ENCODE peak calls at places on chromosomes 13 and 19, in six cellular contexts. P is stimulated activated CD4-positive, alpha-beta T cell treated with anti-CD3 and anti-CD28 coated beads, Interleukin-2, amount 100 ng/mL, for 24 hours; K is NCI-H1417; N is stimulated activated CD8-positive, alpha-beta memory T cell treated with anti-CD3 and anti-CD28 coated beads, Interleukin-7, amount 100 ng/mL, for 1 hour; F is skeletal muscle cell; Y is Daoy. R is an unnamed sample.

GRCh38 chr19:29084266-29084665 is 128.7 kb downstream of the UQCRFS1 start:
- DNase-seq in P (peak), K (no peak), N (no peak), F (no peak), Y (peak), R (peak)

GRCh38 chr19:37966211-37967072 is 59.4 kb downstream of the SIPA1L3 start:
- DNase-seq in P (no peak), K (peak), N (no peak), F (no peak), Y (peak), R (no peak)

GRCh38 chr19:54310543-54310942 is 2.4 kb downstream of the LILRA5 start:
- DNase-seq in P (no peak), K (no peak), N (no peak), F (no peak), Y (no peak), R (no peak)

GRCh38 chr19:44156475-44156874 is 8.4 kb upstream of the ZNF226 start:
- DNase-seq in P (no peak), K (no peak), N (no peak), F (no peak), Y (no peak), R (no peak)

GRCh38 chr13:97226013-97226412 is 3.9 kb downstream of the MBNL2 start:
- DNase-seq in P (no peak), K (peak), N (no peak), F (no peak), Y (no peak), R (no peak)

GRCh38 chr19:6362024-6362344 is 653 bp downstream of the CLPP start:
- DNase-seq in P (no peak), K (peak), N (no peak), F (no peak), Y (peak), R (peak)

GRCh38 chr19:17671906-17672305 is 16.2 kb downstream of the UNC13A start:
- DNase-seq in P (peak), K (peak), N (no peak), F (no peak), Y (peak), R (peak)

GRCh38 chr13:110506859-110507566 is 54.5 kb downstream of the RAB20 start:
- DNase-seq in P (no peak), K (no peak), N (no peak), F (peak), Y (no peak), R (no peak)

GRCh38 chr13:91126806-91127205 is 220.7 kb upstream of the MIR17HG start:
- DNase-seq in P (no peak), K (no peak), N (no peak), F (no peak), Y (peak), R (no peak)

GRCh38 chr13:49356224-49356623 is 87.6 kb downstream of the CAB39L start:
- DNase-seq in P (no peak), K (no peak), N (no peak), F (peak), Y (peak), R (peak)

GRCh38 chr13:98325724-98326123 is 148.7 kb upstream of the RNF113B start:
- DNase-seq in P (no peak), K (peak), N (no peak), F (no peak), Y (no peak), R (no peak)

GRCh38 chr19:35404879-35405622 is 34.2 kb downstream of the GPR42 start:
- DNase-seq in P (peak), K (no peak), N (no peak), F (peak), Y (peak), R (peak)

GRCh38 chr19:16293133-16294085 is 31.2 kb upstream of the KLF2 start:
- DNase-seq in P (no peak), K (peak), N (no peak), F (peak), Y (peak), R (peak)

GRCh38 chr13:42751693-42752092 is 29.7 kb upstream of the FAM216B start:
- DNase-seq in P (no peak), K (peak), N (no peak), F (no peak), Y (no peak), R (no peak)

GRCh38 chr19:33410915-33411401 is 37.4 kb downstream of the CEBPG start:
- DNase-seq in P (no peak), K (no peak), N (no peak), F (no peak), Y (no peak), R (no peak)

GRCh38 chr13:98775386-98775785 is 22.9 kb upstream of the SLC15A1 start:
- DNase-seq in P (no peak), K (no peak), N (no peak), F (no peak), Y (no peak), R (no peak)

GRCh38 chr19:3404324-3405260 is 38.2 kb downstream of the NFIC start:
- DNase-seq in P (no peak), K (peak), N (no peak), F (peak), Y (peak), R (peak)

GRCh38 chr13:46679369-46680180 is 117.4 kb downstream of the ESD start:
- DNase-seq in P (no peak), K (no peak), N (no peak), F (peak), Y (peak), R (peak)

GRCh38 chr13:37753776-37754175 is 115.8 kb downstream of the TRPC4 start:
- DNase-seq in P (no peak), K (no peak), N (no peak), F (no peak), Y (no peak), R (no peak)

GRCh38 chr13:35891973-35892441 is 239.2 kb downstream of the DCLK1 start:
- DNase-seq in P (no peak), K (no peak), N (no peak), F (no peak), Y (peak), R (no peak)

GRCh38 chr13:32432856-32433255 is 4.9 kb upstream of the N4BP2L1 start:
- DNase-seq in P (no peak), K (peak), N (no peak), F (no peak), Y (no peak), R (no peak)

GRCh38 chr13:45113809-45114208 is 6.5 kb upstream of the GTF2F2 start:
- DNase-seq in P (no peak), K (no peak), N (no peak), F (no peak), Y (no peak), R (no peak)

GRCh38 chr19:46717716-46718143 is 816 bp upstream of the PRKD2 start:
- DNase-seq in P (peak), K (no peak), N (peak), F (no peak), Y (no peak), R (no peak)

GRCh38 chr13:49435992-49436391 is 7.9 kb downstream of the CAB39L start:
- DNase-seq in P (no peak), K (no peak), N (no peak), F (no peak), Y (no peak), R (peak)

GRCh38 chr19:4976412-4977298 is 7.7 kb downstream of the KDM4B start:
- DNase-seq in P (no peak), K (no peak), N (no peak), F (peak), Y (no peak), R (peak)

GRCh38 chr13:34044660-34045080 is 226.7 kb downstream of the RFC3 start:
- DNase-seq in P (no peak), K (no peak), N (no peak), F (peak), Y (peak), R (peak)

GRCh38 chr13:95679722-95680121 is 2.8 kb downstream of the DNAJC3 start:
- DNase-seq in P (no peak), K (no peak), N (no peak), F (no peak), Y (no peak), R (no peak)